ENCODE peak calls at places on chromosomes 2 and 18, in ten cellular contexts. Y is fibroblast of lung, K is BJ, H is iPS DF 6.9, C is breast epithelium, B is BE2C, O is left ventricle myocardium inferior, D is cardiac muscle cell, A is stomach, E is pancreas. Q is an unnamed sample. For H3K36me3, the result is how much of the 10 kb centered on the place peaks cover.

GRCh38 chr2:198640463-198640862 is 817.3 kb downstream of the SATB2 start:
- DNase-seq in Y (no peak), H (no peak), K (no peak), B (no peak), A (no peak), C (no peak), E (no peak), D (no peak), O (no peak), Q (peak)

GRCh38 chr2:64284751-64285150 is 140.5 kb upstream of the PELI1 start:
- DNase-seq in D (no peak), E (no peak), O (no peak), A (no peak), K (no peak), C (no peak), B (no peak), Y (no peak), H (no peak), Q (no peak)

GRCh38 chr2:231263118-231263831 is 64.8 kb downstream of the ARMC9 start:
- DNase-seq in A (no peak), B (no peak), E (no peak), D (no peak), H (no peak), C (no peak), K (no peak), Y (peak), O (no peak), Q (no peak)

GRCh38 chr2:163701399-163702195 is 34.2 kb downstream of the FIGN start:
- DNase-seq in O (no peak), C (no peak), H (no peak), K (no peak), B (no peak), E (no peak), A (no peak), Y (no peak), D (no peak), Q (no peak)

GRCh38 chr18:59344990-59345389 is 14.1 kb downstream of the LMAN1 start:
- DNase-seq in B (no peak), C (no peak), D (no peak), K (no peak), E (no peak), O (no peak), Y (no peak), A (no peak), H (no peak), Q (peak)

GRCh38 chr2:239932881-239933735 is 92.0 kb downstream of the NDUFA10 start:
- DNase-seq in C (peak), B (peak), Y (no peak), K (no peak), O (peak), A (peak), D (no peak), E (no peak), H (no peak), Q (no peak)

GRCh38 chr2:9095690-9096089 is 92.2 kb upstream of the MBOAT2 start:
- DNase-seq in C (no peak), O (peak), K (no peak), Y (peak), H (no peak), D (peak), E (no peak), B (peak), A (peak), Q (peak)

GRCh38 chr2:195368530-195369216 is 288.4 kb upstream of the SLC39A10 start:
- DNase-seq in E (no peak), D (no peak), H (no peak), K (no peak), C (no peak), O (no peak), A (no peak), Y (no peak), B (no peak), Q (no peak)

GRCh38 chr2:145116834-145117233 is 596.9 kb upstream of the ZEB2 start:
- DNase-seq in E (no peak), C (no peak), A (no peak), K (no peak), Y (no peak), B (no peak), O (no peak), H (no peak), D (no peak), Q (no peak)

GRCh38 chr2:9473985-9474360 is 378 bp upstream of the IAH1 start:
- DNase-seq in E (peak), Y (no peak), C (peak), A (peak), O (peak), B (no peak), H (no peak), D (peak), K (no peak), Q (peak)

GRCh38 chr2:95043300-95043786 is 17.8 kb downstream of the MAL start:
- DNase-seq in D (peak), A (peak), H (no peak), O (peak), B (no peak), C (peak), E (peak), K (peak), Y (peak), Q (no peak)

GRCh38 chr2:88857951-88858406 is 166.5 kb downstream of the RPIA start:
- DNase-seq in O (no peak), H (no peak), K (no peak), C (no peak), B (no peak), E (peak), D (peak), Y (peak), A (no peak), Q (no peak)

GRCh38 chr18:59915606-59916005 is 15.8 kb downstream of the PMAIP1 start:
- DNase-seq in A (no peak), D (no peak), O (no peak), H (no peak), B (no peak), K (no peak), C (no peak), E (no peak), Y (no peak), Q (no peak)

GRCh38 chr2:144546933-144547332 is 27.0 kb upstream of the ZEB2 start:
- DNase-seq in D (no peak), C (no peak), B (no peak), H (no peak), O (no peak), A (no peak), Y (peak), E (no peak), K (no peak), Q (no peak)

GRCh38 chr2:28469947-28470585 is 25.8 kb upstream of the PLB1 start:
- DNase-seq in B (no peak), O (no peak), D (no peak), Y (no peak), K (no peak), C (no peak), A (no peak), H (no peak), E (no peak), Q (peak)

GRCh38 chr2:238108423-238109201 is 8.5 kb downstream of the ESPNL start:
- DNase-seq in H (no peak), E (peak), D (peak), C (peak), K (no peak), B (peak), A (no peak), O (no peak), Y (no peak), Q (no peak)

GRCh38 chr2:18639756-18640453 is 50.5 kb upstream of the NT5C1B start:
- DNase-seq in E (no peak), A (no peak), Y (no peak), K (no peak), B (no peak), C (no peak), O (no peak), D (no peak), H (no peak), Q (no peak)

GRCh38 chr18:47120428-47120827 is 29.9 kb downstream of the HDHD2 start:
- DNase-seq in D (no peak), C (no peak), K (no peak), H (no peak), O (no peak), Y (no peak), A (no peak), E (no peak), B (no peak), Q (no peak)

GRCh38 chr2:37711308-37711731 is 39.9 kb upstream of the CDC42EP3 start:
- DNase-seq in Y (peak), H (no peak), D (no peak), O (no peak), K (peak), B (no peak), A (no peak), C (no peak), E (no peak), Q (peak)

GRCh38 chr2:219576505-219577388 is 4.6 kb downstream of the INHA start:
- DNase-seq in A (no peak), C (no peak), D (peak), H (no peak), K (no peak), Y (no peak), O (no peak), E (no peak), B (peak), Q (no peak)

GRCh38 chr2:31748041-31748440 is 167.3 kb upstream of the SRD5A2 start:
- DNase-seq in B (no peak), H (no peak), C (no peak), A (no peak), O (no peak), K (peak), Y (no peak), E (no peak), D (no peak), Q (no peak)

GRCh38 chr2:200787351-200788128 is 24.2 kb upstream of the BZW1 start:
- DNase-seq in B (no peak), H (no peak), K (peak), D (no peak), O (no peak), C (no peak), E (no peak), Y (peak), A (no peak), Q (no peak)

GRCh38 chr2:129320288-129320687 is 659.2 kb upstream of the RAB6C start:
- DNase-seq in K (no peak), H (no peak), O (no peak), B (no peak), Y (no peak), E (no peak), C (no peak), D (no peak), A (no peak), Q (no peak)

GRCh38 chr2:46537046-46537445 is 57.7 kb downstream of the TMEM247 start:
- DNase-seq in B (no peak), A (no peak), C (no peak), O (no peak), E (no peak), K (no peak), D (no peak), H (no peak), Y (no peak), Q (no peak)

GRCh38 chr2:62774555-62775366 is 69.2 kb downstream of the EHBP1 start:
- DNase-seq in E (no peak), H (no peak), D (peak), A (no peak), B (no peak), K (no peak), C (no peak), O (no peak), Y (peak), Q (peak)

GRCh38 chr18:47283476-47283875 is 32.0 kb upstream of the SKOR2 start:
- DNase-seq in H (no peak), K (no peak), B (no peak), Y (peak), A (no peak), D (peak), O (no peak), E (no peak), C (no peak), Q (peak)

GRCh38 chr2:1051075-1051474 is 100.4 kb downstream of the SNTG2 start:
- DNase-seq in K (no peak), C (no peak), Y (peak), D (no peak), B (no peak), O (no peak), A (no peak), E (no peak), H (peak), Q (no peak)

GRCh38 chr2:3038636-3039035 is 339.0 kb downstream of the EIPR1 start:
- DNase-seq in A (no peak), B (no peak), O (no peak), D (no peak), C (no peak), K (no peak), H (no peak), E (no peak), Y (no peak), Q (no peak)

GRCh38 chr2:156800781-156801366 is 364.7 kb downstream of the GPD2 start:
- DNase-seq in A (no peak), K (no peak), E (no peak), D (no peak), O (no peak), C (no peak), H (no peak), B (no peak), Y (peak), Q (no peak)

GRCh38 chr2:108825254-108825653 is 38.7 kb downstream of the CCDC138 start:
- DNase-seq in D (no peak), C (no peak), B (no peak), E (no peak), H (no peak), K (no peak), A (no peak), Y (peak), O (no peak), Q (no peak)

GRCh38 chr2:41329075-41329474 is 718.7 kb upstream of the PKDCC start:
- DNase-seq in Y (no peak), H (no peak), E (no peak), B (no peak), C (no peak), D (no peak), A (no peak), K (no peak), O (no peak), Q (no peak)

GRCh38 chr2:132703396-132703795 is 33.4 kb upstream of the LYPD1 start:
- DNase-seq in K (no peak), O (no peak), H (no peak), E (no peak), C (no peak), D (no peak), B (no peak), A (no peak), Y (peak), Q (no peak)

GRCh38 chr18:67199993-67200617 is 316.4 kb downstream of the DSEL start:
- DNase-seq in D (peak), B (no peak), C (no peak), E (no peak), K (peak), A (no peak), O (no peak), H (no peak), Y (peak), Q (peak)

GRCh38 chr2:115541808-115542207 is 1099.4 kb downstream of the DPP10 start:
- DNase-seq in H (no peak), D (no peak), C (no peak), A (no peak), Y (no peak), B (no peak), O (no peak), K (no peak), E (no peak), Q (no peak)

GRCh38 chr18:2606335-2606734 is 35.0 kb downstream of the NDC80 start:
- DNase-seq in H (no peak), C (no peak), Y (no peak), O (no peak), E (no peak), K (no peak), D (no peak), A (no peak), B (no peak), Q (peak)

GRCh38 chr18:38362286-38362792 is 796.7 kb upstream of the CELF4 start:
- DNase-seq in H (no peak), O (no peak), E (no peak), K (no peak), A (no peak), Y (no peak), B (no peak), C (no peak), D (no peak), Q (no peak)

GRCh38 chr2:152453129-152453642 is 118.2 kb downstream of the FMNL2 start:
- DNase-seq in H (peak), Y (no peak), O (no peak), A (no peak), K (no peak), B (no peak), C (no peak), D (no peak), E (no peak), Q (no peak)

GRCh38 chr2:96679843-96680242 is 37.3 kb downstream of the FER1L5 start:
- DNase-seq in D (no peak), O (no peak), A (peak), K (no peak), H (no peak), C (peak), E (peak), Y (no peak), B (no peak), Q (no peak)

GRCh38 chr18:62331581-62332436 is 6.7 kb downstream of the TNFRSF11A start:
- DNase-seq in B (no peak), Y (peak), A (peak), C (no peak), O (peak), H (no peak), K (no peak), E (no peak), D (no peak), Q (no peak)

GRCh38 chr2:71506754-71507153 is 53.4 kb downstream of the DYSF start:
- DNase-seq in D (no peak), E (no peak), B (no peak), C (no peak), H (no peak), A (no peak), O (no peak), Y (no peak), K (no peak), Q (no peak)
- H3K36me3 ChIP-seq in D (under half), E (under half), B (under half), C (under half), H (under half), A (under half), O (under half), Y (under half), K (under half), Q (under half)

DNA sequence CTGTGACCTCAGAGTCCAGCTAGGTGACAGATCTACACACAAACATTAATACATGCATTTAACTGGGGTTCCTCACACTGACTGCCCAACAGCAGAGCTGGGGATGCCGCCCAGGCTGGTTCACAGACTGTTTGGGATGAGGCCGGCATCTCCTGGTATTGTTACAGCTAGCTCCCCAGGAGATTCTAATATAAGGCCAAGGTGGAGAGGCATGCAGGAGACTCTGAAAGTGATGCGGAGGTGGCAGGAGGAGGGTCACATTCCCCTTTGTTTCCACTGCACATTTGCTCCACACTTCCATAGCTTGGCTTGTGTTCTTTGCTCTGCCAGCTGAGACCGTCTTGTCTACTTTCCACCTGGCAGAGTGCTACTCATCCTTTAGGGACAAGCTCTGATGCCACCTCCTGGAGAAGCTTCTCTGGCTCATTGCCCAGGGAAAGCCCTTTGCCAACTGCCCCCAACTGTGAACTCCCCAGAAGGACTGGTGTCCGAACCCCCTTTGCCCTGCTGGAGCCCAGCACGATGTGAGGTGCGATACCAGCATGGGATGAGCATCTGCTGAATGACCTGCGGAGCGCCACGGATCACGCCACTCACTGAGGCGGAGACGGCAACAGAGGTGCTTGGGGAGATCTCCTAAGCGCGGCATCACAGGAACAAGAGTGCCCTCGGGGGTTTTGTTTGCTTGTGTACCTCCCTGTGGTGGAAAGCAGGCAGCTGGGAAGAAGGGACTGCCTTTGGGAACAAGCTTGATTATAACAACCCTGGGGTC is 88.8 kb downstream of the UXS1 start:
- DNase-seq in K (no peak), B (no peak), E (no peak), C (no peak), A (no peak), D (no peak), H (no peak), Y (no peak), O (no peak), Q (no peak)
- H3K36me3 ChIP-seq in K (under half), B (under half), E (under half), C (under half), A (under half), D (under half), H (under half), Y (under half), O (under half), Q (under half)

GRCh38 chr2:241049739-241050623 is 51.6 kb downstream of the SNED1 start:
- DNase-seq in D (peak), B (no peak), Y (no peak), C (no peak), H (no peak), E (no peak), O (no peak), K (no peak), A (no peak), Q (no peak)
- H3K36me3 ChIP-seq in D (under half), B (under half), Y (under half), C (under half), H (under half), E (under half), O (half or more), K (under half), A (half or more), Q (under half)

GRCh38 chr18:26458526-26459232 is 89.7 kb downstream of the KCTD1 start:
- DNase-seq in H (no peak), A (no peak), K (no peak), Y (peak), C (no peak), B (no peak), D (no peak), E (no peak), O (no peak), Q (no peak)

GRCh38 chr18:26457611-26458350 is 90.6 kb downstream of the KCTD1 start:
- DNase-seq in H (peak), O (no peak), K (no peak), E (no peak), D (peak), C (no peak), A (no peak), Y (no peak), B (no peak), Q (no peak)

GRCh38 chr18:26456070-26456491 is 92.3 kb downstream of the KCTD1 start:
- DNase-seq in Y (no peak), D (no peak), O (no peak), H (no peak), A (no peak), E (no peak), B (no peak), C (no peak), K (no peak), Q (no peak)

GRCh38 chr18:26455639-26456038 is 92.7 kb downstream of the KCTD1 start:
- DNase-seq in O (no peak), A (no peak), H (no peak), K (no peak), E (no peak), C (no peak), Y (no peak), B (no peak), D (no peak), Q (no peak)

DNA sequence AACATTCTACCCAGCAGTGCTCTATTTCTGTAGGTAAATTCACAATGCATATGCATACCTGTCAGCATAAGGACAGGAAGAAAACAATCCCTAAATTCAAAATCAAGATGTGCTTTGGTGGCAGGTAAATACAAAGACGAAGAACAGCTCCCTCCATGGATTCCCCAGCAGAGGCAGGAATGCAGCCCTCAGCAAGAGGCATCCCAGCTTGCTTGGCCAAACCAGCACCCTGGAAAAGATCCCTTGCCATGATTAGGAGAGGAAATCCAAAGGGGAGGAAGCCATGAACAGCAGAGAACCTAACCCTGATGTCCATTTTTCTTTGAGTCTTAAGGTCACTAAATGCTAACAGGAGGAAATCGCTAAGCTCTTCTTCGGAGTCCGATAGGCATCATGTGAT is 91.2 kb downstream of the KCTD1 start:
- DNase-seq in O (no peak), Y (no peak), E (no peak), K (no peak), H (no peak), C (no peak), A (no peak), D (no peak), B (no peak), Q (no peak)
- H3K36me3 ChIP-seq in O (under half), Y (under half), E (under half), K (under half), H (under half), C (under half), A (under half), D (under half), B (under half), Q (under half)

Q was measured in small intestine.